ENCODE peak calls at places on chromosomes 4 and X, in four cellular contexts. F, E, H and V are unnamed samples.

GRCh38 chr4:26175016-26175786 is 145.6 kb upstream of the RBPJ start:
- DNase-seq in E (peak; percentile 47), H (no peak), F (no peak), V (peak; percentile 62)

GRCh38 chrX:23478561-23478960 is 143.9 kb downstream of the PTCHD1 start:
- DNase-seq in E (no peak), H (no peak), F (no peak), V (no peak)

GRCh38 chr4:180455226-180455625 is 1788.0 kb upstream of the TENM3 start:
- DNase-seq in E (no peak), H (no peak), F (no peak), V (no peak)

GRCh38 chr4:53012738-53013137 is 150.6 kb downstream of the RASL11B start:
- DNase-seq in H (no peak), E (no peak), F (no peak), V (no peak)

GRCh38 chrX:151821226-151821625 is 86.7 kb downstream of the CNGA2 start:
- DNase-seq in H (no peak), F (no peak), E (no peak), V (no peak)

GRCh38 chr4:89275587-89275986 is 32.0 kb downstream of the GPRIN3 start:
- DNase-seq in F (no peak), E (no peak), H (no peak), V (no peak)

GRCh38 chr4:66489783-66490452 is 819.6 kb upstream of the EPHA5 start:
- DNase-seq in F (no peak), H (no peak), E (no peak), V (no peak)

GRCh38 chr4:99998062-99998880 is 48.2 kb upstream of the H2AZ1 start:
- DNase-seq in F (no peak), E (no peak), H (peak; percentile 35), V (peak; percentile 25)

GRCh38 chr4:37639551-37640293 is 46.5 kb downstream of the RELL1 start:
- DNase-seq in H (no peak), E (no peak), F (no peak), V (no peak)

GRCh38 chrX:134115270-134115669 is 121.7 kb upstream of the CCDC160 start:
- DNase-seq in E (no peak), H (no peak), F (no peak), V (no peak)

GRCh38 chr4:119209077-119209476 is 3.4 kb upstream of the USP53 start:
- DNase-seq in F (no peak), E (peak; percentile 67), H (no peak), V (peak; percentile 34)

GRCh38 chrX:18994713-18995112 is 10.8 kb upstream of the PHKA2 start:
- DNase-seq in E (no peak), F (no peak), H (no peak), V (no peak)

GRCh38 chr4:1721003-1721665 is at the start of the genes TACC3 and TMEM129:
- DNase-seq in H (peak; percentile 94), E (peak; percentile 96), F (peak; percentile 97), V (peak; percentile 99)

GRCh38 chrX:3743821-3744439 is 30.5 kb upstream of the PRKX start:
- DNase-seq in F (no peak), H (no peak), E (peak; percentile 38), V (no peak)

GRCh38 chr4:100721077-100721476 is 203.3 kb upstream of the EMCN start:
- DNase-seq in E (no peak), F (no peak), H (no peak), V (no peak)

GRCh38 chr4:30866907-30867306 is 146.7 kb downstream of the PCDH7 start:
- DNase-seq in E (no peak), H (no peak), F (no peak), V (no peak)

GRCh38 chr4:163556169-163556568 is 61.7 kb downstream of the TMA16 start:
- DNase-seq in H (no peak), E (no peak), F (no peak), V (no peak)

GRCh38 chrX:86349115-86349514 is 200.9 kb downstream of the DACH2 start:
- DNase-seq in H (no peak), E (no peak), F (no peak), V (no peak)

GRCh38 chr4:152633118-152633517 is 46.7 kb downstream of the TMEM154 start:
- DNase-seq in F (no peak), H (no peak), E (no peak), V (no peak)

GRCh38 chr4:100372432-100372831 is 145.4 kb downstream of the EMCN start:
- DNase-seq in F (no peak), H (peak; percentile 2), E (no peak), V (no peak)

GRCh38 chr4:99845708-99846469 is 29.3 kb downstream of the DAPP1 start:
- DNase-seq in F (no peak), E (peak; percentile 33), H (no peak), V (no peak)

GRCh38 chr4:83216856-83217683 is 67.5 kb downstream of the COQ2 start:
- DNase-seq in E (no peak), F (no peak), H (no peak), V (no peak)

GRCh38 chr4:23337292-23337691 is 552.6 kb downstream of the PPARGC1A start:
- DNase-seq in E (no peak), H (no peak), F (no peak), V (no peak)

GRCh38 chr4:91359714-91360051 is 944.1 kb upstream of the GRID2 start:
- DNase-seq in F (no peak), H (no peak), E (no peak), V (no peak)

GRCh38 chr4:38516194-38516593 is 147.8 kb upstream of the KLF3 start:
- DNase-seq in E (no peak), F (no peak), H (no peak), V (no peak)

GRCh38 chrX:154758696-154759095 is 4.0 kb upstream of the DKC1 start:
- DNase-seq in E (no peak), H (no peak), F (no peak), V (no peak)

GRCh38 chrX:154592505-154592904 is 7.6 kb downstream of the CTAG1A start:
- DNase-seq in H (no peak), E (no peak), F (no peak), V (no peak)

GRCh38 chrX:140815868-140816267 is 106.3 kb downstream of the LINC00632 start:
- DNase-seq in F (no peak), E (no peak), H (no peak), V (no peak)